ENCODE peak calls at places on chromosomes 11 and 22, in six cellular contexts. V, H, I, Z, C and B are unnamed samples.

GRCh38 chr22:26902401-26903029 is 245.1 kb downstream of the MIAT start:
- DNase-seq in H (no peak), C (no peak), I (no peak), V (no peak), Z (no peak), B (no peak)

GRCh38 chr11:116466231-116466630 is 306.6 kb downstream of the BUD13 start:
- DNase-seq in V (no peak), C (no peak), Z (no peak), H (no peak), I (no peak), B (no peak)

GRCh38 chr22:48619721-48620120 is 1208.0 kb downstream of the BRD1 start:
- DNase-seq in H (no peak), C (no peak), I (no peak), V (no peak), Z (no peak), B (no peak)

GRCh38 chr11:45698777-45699497 is 33.5 kb upstream of the CHST1 start:
- DNase-seq in V (no peak), I (peak; percentile 44), Z (peak; percentile 38), H (no peak), C (no peak), B (no peak)

GRCh38 chr11:35664977-35665441 is 2.4 kb downstream of the TRIM44 start:
- DNase-seq in Z (no peak), I (no peak), H (no peak), V (no peak), C (no peak), B (no peak)

GRCh38 chr22:38759005-38759404 is 3.2 kb upstream of the SUN2 start:
- DNase-seq in V (no peak), H (no peak), I (no peak), Z (no peak), C (no peak), B (no peak)

GRCh38 chr22:30390974-30391691 is 3.9 kb upstream of the RNF215 start:
- DNase-seq in H (peak; percentile 44), I (peak; percentile 92), V (peak; percentile 92), Z (no peak), C (peak; percentile 41), B (no peak)

GRCh38 chr11:46336781-46337180 is 10.5 kb upstream of the DGKZ start:
- DNase-seq in H (no peak), Z (no peak), V (no peak), C (no peak), I (peak; percentile 85), B (no peak)

GRCh38 chr11:131571571-131571970 is 201.2 kb downstream of the NTM start:
- DNase-seq in C (no peak), I (no peak), H (no peak), V (no peak), Z (no peak), B (no peak)

GRCh38 chr11:69298778-69299461 is 5.0 kb downstream of the MYEOV start:
- DNase-seq in H (no peak), V (peak; percentile 31), I (peak; percentile 78), Z (no peak), C (no peak), B (no peak)

GRCh38 chr22:22342697-22343602 is 98.4 kb downstream of the VPREB1 start:
- DNase-seq in H (peak; percentile 43), I (peak; percentile 88), V (peak; percentile 77), Z (no peak), C (peak; percentile 33), B (no peak)

GRCh38 chr11:122202951-122203456 is 87.0 kb upstream of the BLID start:
- DNase-seq in H (peak; percentile 72), V (peak; percentile 42), C (peak; percentile 81), Z (peak; percentile 87), I (peak; percentile 84), B (no peak)

GRCh38 chr22:25880524-25880923 is 138.5 kb downstream of the MYO18B start:
- DNase-seq in Z (no peak), V (no peak), I (no peak), H (no peak), C (no peak), B (no peak)

GRCh38 chr11:125282596-125282914 is 118.0 kb downstream of the PKNOX2 start:
- DNase-seq in C (no peak), V (no peak), Z (no peak), H (no peak), I (no peak), B (no peak)

GRCh38 chr11:79244175-79244804 is 196.5 kb downstream of the TENM4 start:
- DNase-seq in C (no peak), Z (no peak), I (no peak), V (no peak), H (peak; percentile 71), B (no peak)

GRCh38 chr11:35144103-35144741 is 5.3 kb downstream of the CD44 start:
- DNase-seq in H (no peak), Z (no peak), C (no peak), V (peak; percentile 83), I (peak; percentile 89), B (no peak)

GRCh38 chr22:50299724-50300619 is 7.5 kb downstream of the PLXNB2 start:
- DNase-seq in I (no peak), V (no peak), H (no peak), C (peak; percentile 61), Z (no peak), B (no peak)

GRCh38 chr11:112525270-112525669 is 264.6 kb upstream of the PLET1 start:
- DNase-seq in Z (peak; percentile 70), I (no peak), H (no peak), V (no peak), C (no peak), B (no peak)

GRCh38 chr22:31346255-31346732 is at the start of gene PATZ1:
- DNase-seq in C (peak; percentile 68), Z (peak; percentile 85), H (peak; percentile 56), V (peak; percentile 86), I (peak; percentile 93), B (no peak)

GRCh38 chr11:126405906-126406305 is 50.4 kb downstream of the ST3GAL4 start:
- DNase-seq in I (peak; percentile 40), V (no peak), C (no peak), Z (no peak), H (no peak), B (no peak)

GRCh38 chr11:61028135-61028729 is 56.8 kb downstream of the CD6 start:
- DNase-seq in V (peak; percentile 59), C (no peak), Z (no peak), I (peak; percentile 86), H (no peak), B (no peak)

GRCh38 chr22:49088801-49089791 is 738.6 kb downstream of the BRD1 start:
- DNase-seq in Z (no peak), H (no peak), C (no peak), I (peak; percentile 64), V (no peak), B (no peak)

GRCh38 chr11:118497831-118498230 is 29.4 kb upstream of the TTC36 start:
- DNase-seq in C (no peak), Z (no peak), V (no peak), I (no peak), H (no peak), B (no peak)

GRCh38 chr11:122157540-122158173 is 41.6 kb upstream of the BLID start:
- DNase-seq in V (no peak), H (no peak), C (no peak), I (no peak), Z (no peak), B (no peak)

DNA sequence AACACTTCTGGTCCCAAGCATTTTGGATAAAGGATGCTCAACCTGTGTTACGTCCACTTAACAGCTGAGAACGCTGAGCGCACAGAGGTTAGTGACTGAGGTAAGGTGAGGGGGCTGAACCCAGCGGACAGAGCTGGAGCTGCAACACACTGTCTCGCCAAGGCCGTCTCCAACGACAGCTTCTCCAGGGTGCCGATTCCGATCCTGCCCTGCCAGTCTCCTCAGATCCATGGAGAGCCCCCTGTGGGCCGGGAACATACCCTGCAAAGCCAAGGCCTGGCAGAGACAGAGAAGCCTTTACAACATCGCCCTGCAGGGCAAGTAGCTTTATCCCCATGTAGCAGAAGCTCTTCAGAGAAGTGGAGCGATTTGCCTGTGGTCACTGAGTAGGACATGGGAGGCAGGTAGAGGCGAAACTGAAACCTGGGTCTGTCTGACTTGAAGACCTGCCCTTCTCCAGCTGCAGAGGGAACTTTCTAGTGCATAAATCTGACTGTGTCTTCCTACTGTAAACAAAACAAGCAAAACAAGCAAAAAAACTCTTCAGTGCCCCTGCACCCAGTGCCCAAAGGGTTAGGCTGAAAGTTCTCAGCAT is 72.8 kb downstream of the SCUBE1 start:
- DNase-seq in V (no peak), H (peak; percentile 44), Z (no peak), I (no peak), C (peak; percentile 31), B (no peak)
- TF ChIP-seq CTCF in V (no peak), H (no peak), Z (no peak), I (no peak), C (no peak), B (no peak)

DNA sequence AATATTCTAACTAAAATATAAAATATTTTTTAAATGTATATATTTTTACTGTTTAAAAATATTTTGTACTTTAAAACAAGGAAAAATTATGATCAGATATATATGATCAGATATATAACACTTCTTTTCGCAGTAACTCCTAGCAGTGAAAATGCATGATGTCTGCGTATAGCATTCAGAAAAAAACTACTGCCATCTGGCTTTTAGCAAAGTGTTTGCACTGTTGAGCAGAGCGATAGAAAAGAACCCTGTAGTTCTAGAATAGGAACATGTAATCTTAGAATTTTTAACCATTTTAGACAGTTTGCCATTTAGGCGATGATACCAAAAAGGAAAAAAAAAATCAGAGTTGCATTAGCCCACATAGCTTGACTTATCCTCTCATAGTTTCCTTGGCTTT is 370.4 kb upstream of the ANO3 start:
- DNase-seq in Z (no peak), I (no peak), H (no peak), V (no peak), C (no peak), B (no peak)
- TF ChIP-seq CTCF in Z (no peak), I (no peak), H (no peak), V (no peak), C (peak; percentile 40), B (no peak)

GRCh38 chr11:10982695-10983492 is 125.0 kb upstream of the ZBED5 start:
- DNase-seq in C (no peak), V (no peak), Z (no peak), I (no peak), H (no peak), B (no peak)
- TF ChIP-seq CTCF in C (no peak), V (no peak), Z (no peak), I (no peak), H (no peak), B (no peak)

GRCh38 chr11:70443043-70444030 is 45.0 kb downstream of the CTTN start:
- DNase-seq in Z (no peak), V (no peak), I (no peak), H (no peak), C (no peak), B (no peak)

GRCh38 chr11:70435765-70436500 is 37.6 kb downstream of the CTTN start:
- DNase-seq in Z (no peak), V (no peak), H (no peak), I (no peak), C (no peak), B (no peak)

GRCh38 chr11:70437111-70437784 is 38.9 kb downstream of the CTTN start:
- DNase-seq in V (peak; percentile 44), Z (no peak), C (no peak), H (no peak), I (no peak), B (no peak)

GRCh38 chr11:70436501-70436860 is 38.2 kb downstream of the CTTN start:
- DNase-seq in Z (no peak), C (no peak), V (no peak), H (no peak), I (no peak), B (no peak)

DNA sequence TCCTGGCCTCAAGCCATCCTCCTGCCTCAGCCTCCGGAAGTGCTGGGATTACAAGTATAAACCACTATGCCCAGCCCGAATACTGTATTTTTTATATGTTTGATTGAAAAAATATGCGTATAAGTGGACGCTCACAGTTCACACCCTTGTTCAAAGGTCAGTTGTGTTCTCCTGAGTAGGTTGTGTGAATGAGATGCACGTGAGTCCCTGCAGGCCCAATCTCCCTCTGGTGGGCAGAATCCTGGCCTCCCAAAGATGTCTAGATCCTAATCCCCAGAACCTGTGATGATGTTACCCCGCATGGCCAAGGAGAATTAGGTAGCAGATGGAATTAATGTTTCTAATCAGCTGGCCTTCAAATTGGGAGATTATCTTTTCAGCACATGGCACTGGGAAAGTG is 41.9 kb downstream of the CTTN start:
- DNase-seq in I (no peak), C (no peak), Z (no peak), H (no peak), V (no peak), B (no peak)
- TF ChIP-seq CTCF in I (no peak), C (no peak), Z (no peak), H (no peak), V (no peak), B (no peak)